ENCODE peak calls at places on chromosomes 3 and 15, in four cellular contexts. H is K562, V is WTC11, S is HepG2. P is an unnamed sample.

GRCh38 chr3:66267031-66267430 is 46.2 kb downstream of the SLC25A26 start:
- DNase-seq in H (no peak), V (no peak), S (no peak), P (no peak)

GRCh38 chr3:106825962-106826605 is 551.2 kb upstream of the CCDC54 start:
- DNase-seq in H (no peak), V (no peak), S (no peak), P (no peak)

GRCh38 chr3:54361884-54362283 is 239.5 kb downstream of the CACNA2D3 start:
- DNase-seq in H (no peak), V (no peak), S (no peak), P (no peak)

GRCh38 chr15:63094495-63094931 is 27.1 kb upstream of the LACTB start:
- DNase-seq in H (no peak), V (no peak), S (peak), P (no peak)

GRCh38 chr3:188881954-188882641 is 289.7 kb upstream of the TPRG1 start:
- DNase-seq in H (no peak), V (no peak), S (peak), P (no peak)

GRCh38 chr3:106067711-106068110 is 198.9 kb upstream of the CBLB start:
- DNase-seq in H (no peak), V (no peak), S (no peak), P (peak)

GRCh38 chr3:141686477-141687280 is 51.4 kb upstream of the RNF7 start:
- DNase-seq in H (peak), V (no peak), S (peak), P (no peak)

GRCh38 chr3:127588675-127589577 is 1.6 kb downstream of the TPRA1 start:
- DNase-seq in H (peak), V (no peak), S (peak), P (no peak)

DNA sequence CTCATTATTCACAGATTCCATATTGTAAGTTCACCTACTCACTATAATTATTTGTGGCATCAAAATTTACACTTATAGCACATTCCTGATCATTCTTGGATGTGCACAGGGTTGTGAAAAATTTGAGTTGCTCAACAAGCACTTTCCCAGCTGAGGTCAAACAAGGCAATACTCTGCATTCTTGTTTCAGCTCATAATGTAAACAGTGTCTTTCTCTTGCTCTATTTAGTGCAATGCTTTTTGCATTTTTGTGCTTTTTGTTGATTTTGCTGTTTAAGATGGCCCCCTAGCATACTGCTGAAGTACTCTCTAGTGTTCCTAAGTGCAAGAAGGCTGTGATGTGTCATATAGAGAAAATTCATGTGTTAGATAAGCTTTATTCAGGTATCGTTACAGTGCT is 66.7 kb upstream of the TNIK start:
- DNase-seq in H (no peak), V (no peak), S (peak), P (no peak)
- TF ChIP-seq ETV6 in H (no peak), V (no peak), S (no peak), P (no peak)

GRCh38 chr3:71989165-71989564 is 204.2 kb upstream of the PROK2 start:
- DNase-seq in H (no peak), V (no peak), S (no peak), P (no peak)

GRCh38 chr3:71990545-71990944 is 205.6 kb upstream of the PROK2 start:
- DNase-seq in H (no peak), V (no peak), S (no peak), P (no peak)

GRCh38 chr3:71987828-71988227 is 202.9 kb upstream of the PROK2 start:
- DNase-seq in H (no peak), V (no peak), S (no peak), P (no peak)

GRCh38 chr3:71984843-71985594 is 200.1 kb upstream of the PROK2 start:
- DNase-seq in H (no peak), V (no peak), S (no peak), P (peak)

DNA sequence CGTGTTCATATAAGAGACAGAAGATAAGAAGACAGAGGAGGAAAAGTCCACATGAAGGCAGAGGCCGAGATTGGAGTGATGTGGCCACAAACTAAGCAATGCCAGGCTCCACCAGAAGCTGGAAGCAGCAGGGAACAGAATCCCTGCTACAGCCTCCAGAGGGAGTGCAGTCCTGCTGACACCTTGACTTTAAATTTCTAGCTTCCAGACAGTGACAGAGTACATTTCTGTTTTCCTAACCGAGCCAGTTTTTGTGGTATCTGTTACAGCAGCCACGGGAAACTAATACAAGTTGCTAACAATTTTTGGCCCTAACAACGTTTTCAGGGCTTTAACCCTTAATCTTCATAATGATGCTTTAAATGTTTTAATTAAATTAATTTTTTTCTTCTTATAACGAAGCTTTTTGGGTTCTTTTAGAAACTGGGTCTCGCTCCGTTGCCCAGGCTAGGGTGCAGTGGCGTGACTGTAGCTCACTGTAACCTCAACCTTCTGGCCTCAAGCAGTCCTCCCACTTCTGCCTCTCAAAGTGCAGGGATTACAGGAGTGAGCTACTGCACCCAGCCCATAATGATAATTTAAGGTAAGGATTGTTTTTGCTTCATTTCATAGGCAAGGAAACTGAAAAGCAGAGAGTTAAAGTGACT is 202.3 kb upstream of the PROK2 start:
- DNase-seq in H (no peak), V (peak), S (peak), P (no peak)
- TF ChIP-seq ETV6 in H (no peak), V (no peak), S (no peak), P (no peak)

GRCh38 chr3:135352213-135352612 is 557.2 kb downstream of the EPHB1 start:
- DNase-seq in H (no peak), V (no peak), S (no peak), P (no peak)
- TF ChIP-seq ETV6 in H (no peak), V (no peak), S (no peak), P (no peak)

GRCh38 chr15:94164202-94164807 is 67.1 kb upstream of the MCTP2 start:
- DNase-seq in H (peak), V (peak), S (peak), P (no peak)
- TF ChIP-seq ETV6 in H (no peak), V (no peak), S (no peak), P (no peak)

DNA sequence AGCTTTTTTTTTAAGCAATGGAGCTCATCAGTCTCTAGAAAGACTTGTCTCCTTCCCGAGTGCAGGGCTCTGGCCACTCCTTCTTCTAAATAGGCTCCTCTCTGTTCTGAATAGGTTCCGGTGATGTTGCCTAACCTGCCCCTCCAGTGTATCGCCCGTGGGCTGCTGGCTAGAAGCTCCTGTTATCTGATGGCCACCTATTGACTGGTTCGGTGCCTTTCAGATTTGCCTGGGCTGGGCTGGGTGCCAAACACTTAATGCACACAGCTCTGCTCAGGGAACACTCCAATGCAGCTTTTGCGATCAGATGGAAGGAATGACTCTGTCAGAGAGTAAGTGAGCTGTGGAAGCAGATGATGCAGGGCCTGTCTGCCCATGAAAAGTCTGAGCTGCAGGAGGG is 112.9 kb downstream of the CORO2B start:
- DNase-seq in H (no peak), V (no peak), S (peak), P (no peak)
- TF ChIP-seq ETV6 in H (no peak), V (no peak), S (no peak), P (no peak)

DNA sequence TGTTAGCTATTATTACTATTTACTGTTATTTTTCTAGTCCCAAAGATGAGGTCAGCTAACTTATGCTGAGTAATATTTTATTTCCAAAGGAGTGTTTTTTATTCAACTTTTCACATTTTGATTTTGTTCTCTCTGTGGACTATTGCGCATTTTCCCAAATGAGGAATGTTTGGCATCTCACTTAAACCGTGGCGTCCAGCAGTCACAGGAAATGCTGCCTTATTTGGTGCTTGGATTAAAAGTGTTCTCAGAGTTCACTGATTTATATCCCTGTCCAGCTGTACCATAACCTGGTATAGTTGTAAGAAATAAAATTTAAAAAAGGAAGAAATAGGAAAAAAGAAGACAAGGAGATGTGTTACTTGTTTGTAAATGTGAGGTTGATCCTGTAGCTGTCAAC is 166.8 kb downstream of the THSD4 start:
- DNase-seq in H (no peak), V (no peak), S (no peak), P (no peak)
- TF ChIP-seq ETV6 in H (no peak), V (no peak), S (no peak), P (no peak)

DNA sequence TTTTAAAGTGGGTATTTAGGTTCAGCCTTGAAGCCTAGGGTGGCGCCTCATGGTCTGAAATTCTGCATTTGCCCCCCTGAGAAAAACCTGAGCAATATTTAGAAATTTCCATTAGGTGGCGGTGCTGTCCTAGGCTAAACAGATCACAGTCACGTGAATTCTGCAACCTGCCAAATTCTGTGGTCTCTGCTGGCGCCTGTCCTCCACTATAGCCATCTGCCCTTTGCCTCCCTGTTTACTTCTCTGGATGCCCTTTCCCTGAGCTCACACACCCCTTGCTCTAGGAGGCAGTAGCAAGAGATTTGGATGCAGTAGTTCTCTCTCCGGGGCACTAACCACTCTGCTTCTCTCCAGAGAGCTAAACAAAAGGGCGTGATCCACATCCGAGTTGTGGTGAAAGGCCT is 9.1 kb downstream of the MRPS11 start:
- DNase-seq in H (peak), V (peak), S (peak), P (no peak)
- TF ChIP-seq ETV6 in H (no peak), V (no peak), S (no peak), P (no peak)

GRCh38 chr15:52658955-52659354 is 20.2 kb downstream of the ATOSA start:
- DNase-seq in H (no peak), V (no peak), S (no peak), P (peak)
- TF ChIP-seq ETV6 in H (no peak), V (no peak), S (no peak), P (no peak)

GRCh38 chr3:63046580-63046979 is 171.4 kb upstream of the CADPS start:
- DNase-seq in H (no peak), V (no peak), S (no peak), P (no peak)
- TF ChIP-seq ETV6 in H (no peak), V (no peak), S (no peak), P (no peak)

GRCh38 chr3:52827866-52828376 is 2.6 kb downstream of the ITIH4 start:
- DNase-seq in H (no peak), V (no peak), S (peak), P (no peak)

GRCh38 chr3:52830535-52831258 is at the start of gene ITIH4:
- DNase-seq in H (peak), V (no peak), S (no peak), P (no peak)

GRCh38 chr3:52829482-52829881 is 990 bp downstream of the ITIH4 start:
- DNase-seq in H (no peak), V (no peak), S (no peak), P (no peak)

GRCh38 chr3:52829906-52830463 is 487 bp downstream of the ITIH4 start:
- DNase-seq in H (no peak), V (no peak), S (no peak), P (no peak)

GRCh38 chr3:52827441-52827840 is 3.0 kb downstream of the ITIH4 start:
- DNase-seq in H (no peak), V (no peak), S (no peak), P (no peak)
- TF ChIP-seq ETV6 in H (no peak), V (no peak), S (no peak), P (no peak)